ENCODE peak calls at places on chromosomes 11 and 22, in nine cellular contexts. O is neural progenitor cell, C is right lobe of liver, A is esophagus squamous epithelium, Z is fibroblast of mammary gland, T is Peyer's patch, H is thyroid gland, N is testis, V is neural crest cell. E is an unnamed sample.

GRCh38 chr22:26561756-26562417 is 28.0 kb downstream of the TPST2 start:
- DNase-seq in N (peak; percentile 94), Z (no peak), O (no peak), A (no peak), H (peak; percentile 97), V (no peak), T (no peak), C (peak; percentile 95), E (no peak)

GRCh38 chr11:12126352-12127019 is 16.1 kb downstream of the MICAL2 start:
- DNase-seq in C (no peak), O (no peak), H (no peak), Z (peak; percentile 95), N (no peak), A (no peak), V (no peak), T (no peak), E (no peak)

GRCh38 chr22:42688914-42689275 is 31.8 kb downstream of the A4GALT start:
- DNase-seq in C (no peak), N (no peak), Z (no peak), H (peak; percentile 40), O (no peak), V (no peak), T (no peak), A (no peak), E (peak; percentile 22)

GRCh38 chr22:30411780-30412179 is 13.8 kb upstream of the MTFP1 start:
- DNase-seq in N (no peak), O (no peak), C (no peak), T (no peak), V (no peak), Z (no peak), A (no peak), H (no peak), E (no peak)

GRCh38 chr11:66468691-66469090 is 2.0 kb downstream of the PELI3 start:
- DNase-seq in A (no peak), V (no peak), N (no peak), T (no peak), Z (no peak), C (no peak), H (no peak), O (no peak), E (no peak)

GRCh38 chr22:19271273-19271855 is 20.2 kb downstream of the CLTCL1 start:
- DNase-seq in Z (no peak), N (no peak), T (no peak), A (no peak), V (no peak), O (no peak), H (no peak), C (no peak), E (no peak)

GRCh38 chr11:68517121-68517741 is 56.7 kb downstream of the PPP6R3 start:
- DNase-seq in V (no peak), N (no peak), H (no peak), A (no peak), O (no peak), T (no peak), Z (no peak), C (no peak), E (no peak)

GRCh38 chr22:30694171-30694637 is 470 bp upstream of the OSBP2 start:
- DNase-seq in O (peak; percentile 70), N (peak; percentile 77), H (peak; percentile 79), T (peak; percentile 80), V (peak; percentile 20), C (peak; percentile 80), A (no peak), Z (peak; percentile 28), E (peak; percentile 63)

GRCh38 chr11:19740586-19740985 is 27.9 kb downstream of the NAV2 start:
- DNase-seq in Z (no peak), N (no peak), A (no peak), H (no peak), T (no peak), O (no peak), C (no peak), V (no peak), E (no peak)

GRCh38 chr11:19737575-19737974 is 24.9 kb downstream of the NAV2 start:
- DNase-seq in A (no peak), O (no peak), H (no peak), Z (no peak), V (no peak), T (no peak), C (no peak), N (no peak), E (no peak)

GRCh38 chr11:19742595-19743292 is 30.1 kb downstream of the NAV2 start:
- DNase-seq in V (peak; percentile 76), O (peak; percentile 83), Z (peak; percentile 71), H (peak; percentile 90), N (peak; percentile 88), A (no peak), T (peak; percentile 90), C (peak; percentile 85), E (peak; percentile 81)

GRCh38 chr11:19738124-19738523 is 25.5 kb downstream of the NAV2 start:
- DNase-seq in C (no peak), A (no peak), T (no peak), N (no peak), O (no peak), H (no peak), V (no peak), Z (no peak), E (no peak)

DNA sequence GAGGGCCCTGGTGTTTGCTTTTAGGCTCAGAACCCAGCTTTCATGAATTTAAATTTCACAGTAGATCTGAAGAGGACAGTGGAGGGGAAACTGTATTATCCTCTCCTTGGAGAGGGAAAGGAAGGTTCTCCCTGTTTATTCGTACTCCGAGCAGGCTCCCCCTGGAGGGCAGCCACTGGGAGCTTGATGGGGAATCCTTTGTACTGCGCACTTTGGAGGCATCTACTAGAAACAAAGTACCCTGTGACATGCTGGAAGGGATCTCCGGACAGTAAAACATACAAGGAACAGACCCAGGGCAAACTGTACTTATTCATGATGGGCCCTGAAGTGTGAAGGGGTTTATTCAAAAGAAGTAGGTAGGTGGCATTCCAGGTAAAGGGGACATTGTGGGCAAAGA is 27.2 kb downstream of the NAV2 start:
- DNase-seq in N (peak; percentile 44), A (no peak), Z (no peak), C (no peak), V (peak; percentile 18), H (peak; percentile 42), O (peak; percentile 66), T (no peak), E (peak; percentile 26)
- TF ChIP-seq CTCF in N (no peak), A (no peak), Z (peak; percentile 22), C (peak; percentile 36), V (peak; percentile 46), H (peak; percentile 19), O (peak; percentile 49), T (no peak), E (peak; percentile 31)

GRCh38 chr11:8383627-8384026 is 119.9 kb upstream of the LMO1 start:
- DNase-seq in V (no peak), O (no peak), H (no peak), A (no peak), C (no peak), T (no peak), Z (no peak), N (no peak), E (no peak)

GRCh38 chr11:8382436-8383053 is 118.9 kb upstream of the LMO1 start:
- DNase-seq in Z (peak; percentile 54), C (no peak), H (no peak), T (no peak), N (no peak), A (no peak), V (no peak), O (no peak), E (no peak)

GRCh38 chr11:8383227-8383626 is 119.5 kb upstream of the LMO1 start:
- DNase-seq in C (no peak), O (no peak), Z (no peak), V (no peak), N (no peak), H (no peak), A (no peak), T (no peak), E (no peak)

GRCh38 chr11:8386134-8386864 is 122.6 kb upstream of the LMO1 start:
- DNase-seq in V (no peak), C (no peak), H (no peak), Z (no peak), A (no peak), T (no peak), O (no peak), N (no peak), E (no peak)

GRCh38 chr11:8384199-8384821 is 120.6 kb upstream of the LMO1 start:
- DNase-seq in N (peak; percentile 91), A (no peak), T (peak; percentile 68), O (peak; percentile 64), Z (peak; percentile 6), V (no peak), H (peak; percentile 96), C (no peak), E (peak; percentile 40)
- TF ChIP-seq CTCF in N (peak; percentile 33), A (no peak), T (no peak), O (peak; percentile 24), Z (no peak), V (peak; percentile 31), H (peak; percentile 75), C (no peak), E (no peak)

GRCh38 chr11:76380977-76381719 is at the start of the genes GVQW3 and THAP12:
- DNase-seq in H (peak; percentile 98), T (peak; percentile 99), V (peak; percentile 96), O (peak; percentile 99), N (peak; percentile 97), C (peak; percentile 98), A (peak; percentile 91), Z (peak; percentile 95), E (peak; percentile 96)
- TF ChIP-seq CTCF in H (no peak), T (no peak), V (no peak), O (peak; percentile 25), N (peak; percentile 6), C (peak; percentile 23), A (no peak), Z (no peak), E (no peak)

GRCh38 chr11:118398797-118399564 is 2.4 kb upstream of the ATP5MG start:
- DNase-seq in O (no peak), Z (no peak), A (no peak), N (no peak), H (no peak), T (no peak), C (no peak), V (no peak), E (no peak)

GRCh38 chr11:118401880-118402590 is 629 bp downstream of the ATP5MG start:
- DNase-seq in N (no peak), C (no peak), A (no peak), H (no peak), Z (peak; percentile 82), O (peak; percentile 13), V (no peak), T (no peak), E (no peak)

GRCh38 chr11:118396097-118396501 is 5.3 kb upstream of the ATP5MG start:
- DNase-seq in C (no peak), O (no peak), Z (no peak), A (no peak), H (no peak), V (no peak), T (no peak), N (no peak), E (no peak)

GRCh38 chr11:118397448-118397847 is 4.0 kb upstream of the ATP5MG start:
- DNase-seq in O (no peak), N (no peak), A (no peak), H (no peak), V (no peak), C (no peak), T (no peak), Z (no peak), E (no peak)

DNA sequence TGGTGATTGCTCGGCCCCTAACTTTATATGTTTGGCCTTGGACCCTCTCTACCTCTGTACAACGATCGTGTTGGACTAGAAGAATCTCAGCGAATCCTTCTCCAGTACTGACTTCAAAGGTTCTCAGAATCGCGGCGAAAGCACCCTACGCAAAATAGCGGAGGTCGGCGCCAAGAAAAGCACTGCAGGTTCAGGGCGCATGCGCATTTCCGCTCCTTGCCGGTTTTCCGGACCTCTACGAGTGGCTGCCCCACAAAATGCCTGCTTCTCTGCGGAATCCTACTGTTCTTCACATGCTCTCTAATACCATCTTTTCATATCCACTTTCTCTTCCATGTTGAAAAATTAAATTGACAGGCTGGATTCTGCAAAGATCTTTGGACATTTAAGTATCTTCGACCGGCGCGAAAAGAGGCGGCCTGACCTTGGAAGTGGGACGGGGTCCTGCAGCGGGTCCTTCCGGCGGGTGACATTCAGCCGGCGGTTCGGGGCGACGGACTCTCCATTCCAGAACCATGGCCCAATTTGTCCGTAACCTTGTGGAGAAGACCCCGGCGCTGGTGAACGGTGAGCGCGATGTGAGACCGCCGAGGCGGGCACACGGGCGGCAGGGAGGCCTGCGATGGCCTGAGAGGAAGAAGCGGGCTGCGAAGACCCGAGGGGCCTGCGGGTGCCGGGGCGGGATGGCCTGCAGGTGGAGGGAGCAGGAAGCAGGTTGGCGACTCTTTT is at the start of gene ATP5MG:
- DNase-seq in A (peak; percentile 29), T (peak; percentile 96), C (peak; percentile 92), V (peak; percentile 91), Z (peak; percentile 88), H (peak; percentile 94), O (peak; percentile 96), N (peak; percentile 94), E (peak; percentile 90)
- TF ChIP-seq CTCF in A (peak; percentile 17), T (no peak), C (no peak), V (peak; percentile 33), Z (no peak), H (no peak), O (peak; percentile 20), N (no peak), E (no peak)